ENCODE peak calls at places on chromosome 12, in eight cellular contexts. X, D, F, U, E, L, I and O are unnamed samples.

GRCh38 chr12:15532364-15532977 is 210.2 kb downstream of the PTPRO start:
- DNase-seq in X (peak), D (no peak), F (peak), U (peak), E (no peak), L (no peak), I (peak), O (no peak)

GRCh38 chr12:113664224-113664681 is 192.6 kb upstream of the LHX5 start:
- DNase-seq in X (no peak), D (no peak), F (no peak), U (no peak), E (no peak), L (no peak), I (no peak), O (no peak)

GRCh38 chr12:78402366-78403134 is 462.0 kb upstream of the SYT1 start:
- DNase-seq in X (peak), D (no peak), F (no peak), U (no peak), E (no peak), L (no peak), I (no peak), O (no peak)

GRCh38 chr12:110266980-110267620 is 13.9 kb upstream of the ATP2A2 start:
- DNase-seq in X (peak), D (no peak), F (peak), U (peak), E (no peak), L (peak), I (peak), O (no peak)

GRCh38 chr12:62720661-62721330 is 214.2 kb downstream of the PPM1H start:
- DNase-seq in X (peak), D (no peak), F (peak), U (peak), E (no peak), L (peak), I (no peak), O (no peak)

GRCh38 chr12:101963703-101964102 is 86.3 kb downstream of the DRAM1 start:
- DNase-seq in X (no peak), D (no peak), F (peak), U (peak), E (no peak), L (no peak), I (no peak), O (no peak)

GRCh38 chr12:26245175-26245942 is 50.0 kb downstream of the SSPN start:
- DNase-seq in X (no peak), D (no peak), F (no peak), U (no peak), E (no peak), L (no peak), I (no peak), O (no peak)

GRCh38 chr12:91922674-91923073 is 223.0 kb downstream of the BTG1 start:
- DNase-seq in X (peak), D (no peak), F (peak), U (peak), E (no peak), L (no peak), I (no peak), O (no peak)

GRCh38 chr12:52667509-52667908 is 12.7 kb downstream of the KRT1 start:
- DNase-seq in X (no peak), D (no peak), F (no peak), U (no peak), E (no peak), L (no peak), I (no peak), O (no peak)

GRCh38 chr12:110001596-110001995 is 2.4 kb downstream of the ANKRD13A start:
- DNase-seq in X (peak), D (no peak), F (no peak), U (no peak), E (no peak), L (no peak), I (peak), O (no peak)

GRCh38 chr12:647039-647712 is 16.1 kb downstream of the NINJ2 start:
- DNase-seq in X (no peak), D (no peak), F (no peak), U (no peak), E (no peak), L (no peak), I (no peak), O (no peak)

GRCh38 chr12:52343550-52343949 is 22.4 kb upstream of the KRT83 start:
- DNase-seq in X (no peak), D (no peak), F (no peak), U (no peak), E (no peak), L (no peak), I (no peak), O (peak)

GRCh38 chr12:120997448-120997847 is 18.8 kb downstream of the C12orf43 start:
- DNase-seq in X (no peak), D (no peak), F (no peak), U (no peak), E (no peak), L (no peak), I (no peak), O (no peak)

GRCh38 chr12:1644523-1645438 is 15.8 kb downstream of the WNT5B start:
- DNase-seq in X (peak), D (no peak), F (peak), U (peak), E (no peak), L (peak), I (peak), O (no peak)

GRCh38 chr12:117035287-117035686 is 63.9 kb downstream of the TESC start:
- DNase-seq in X (no peak), D (no peak), F (no peak), U (no peak), E (no peak), L (no peak), I (no peak), O (no peak)